ENCODE peak calls at places on chromosomes 7 and 10, in six cellular contexts. One of them, this sample, is unnamed.

GRCh38 chr7:2729893-2730716 is 42.1 kb downstream of the AMZ1 start:
- DNase-seq in astrocyte: peak
- DNase-seq in endothelial cell: no peak
- DNase-seq in HCT116: no peak
- DNase-seq in IMR-90: peak
- DNase-seq in cardiac fibroblast: no peak
- DNase-seq in this sample: no peak

GRCh38 chr7:11713352-11713751 is 118.6 kb downstream of the THSD7A start:
- DNase-seq in astrocyte: no peak
- DNase-seq in endothelial cell: no peak
- DNase-seq in HCT116: no peak
- DNase-seq in IMR-90: no peak
- DNase-seq in cardiac fibroblast: no peak
- DNase-seq in this sample: no peak

GRCh38 chr7:42315096-42315495 is 78.1 kb upstream of the GLI3 start:
- DNase-seq in astrocyte: no peak
- DNase-seq in endothelial cell: no peak
- DNase-seq in HCT116: no peak
- DNase-seq in IMR-90: no peak
- DNase-seq in cardiac fibroblast: peak
- DNase-seq in this sample: no peak

GRCh38 chr10:49781247-49781646 is 19.1 kb upstream of the OGDHL start:
- DNase-seq in astrocyte: no peak
- DNase-seq in endothelial cell: no peak
- DNase-seq in HCT116: no peak
- DNase-seq in IMR-90: peak
- DNase-seq in cardiac fibroblast: peak
- DNase-seq in this sample: no peak

GRCh38 chr10:68560916-68561691 is 967 bp downstream of the TET1 start:
- DNase-seq in astrocyte: no peak
- DNase-seq in endothelial cell: peak
- DNase-seq in HCT116: no peak
- DNase-seq in IMR-90: peak
- DNase-seq in cardiac fibroblast: peak
- DNase-seq in this sample: no peak

GRCh38 chr7:88306590-88307048 is at the start of gene STEAP4:
- DNase-seq in astrocyte: peak
- DNase-seq in endothelial cell: peak
- DNase-seq in HCT116: peak
- DNase-seq in IMR-90: peak
- DNase-seq in cardiac fibroblast: peak
- DNase-seq in this sample: no peak

GRCh38 chr10:56116684-56117083 is 244.4 kb downstream of the ZWINT start:
- DNase-seq in astrocyte: no peak
- DNase-seq in endothelial cell: no peak
- DNase-seq in HCT116: no peak
- DNase-seq in IMR-90: no peak
- DNase-seq in cardiac fibroblast: no peak
- DNase-seq in this sample: no peak

GRCh38 chr10:27819781-27820531 is 74.3 kb upstream of the MKX start:
- DNase-seq in astrocyte: peak
- DNase-seq in endothelial cell: no peak
- DNase-seq in HCT116: no peak
- DNase-seq in IMR-90: peak
- DNase-seq in cardiac fibroblast: peak
- DNase-seq in this sample: peak

GRCh38 chr10:7666253-7667023 is at the start of gene ITIH5:
- DNase-seq in astrocyte: no peak
- DNase-seq in endothelial cell: peak
- DNase-seq in HCT116: no peak
- DNase-seq in IMR-90: no peak
- DNase-seq in cardiac fibroblast: no peak
- DNase-seq in this sample: no peak

GRCh38 chr7:46165281-46165680 is 244.2 kb upstream of the IGFBP3 start:
- DNase-seq in astrocyte: peak
- DNase-seq in endothelial cell: no peak
- DNase-seq in HCT116: no peak
- DNase-seq in IMR-90: peak
- DNase-seq in cardiac fibroblast: peak
- DNase-seq in this sample: peak

GRCh38 chr10:3805227-3805790 is 20.3 kb upstream of the KLF6 start:
- DNase-seq in astrocyte: peak
- DNase-seq in endothelial cell: no peak
- DNase-seq in HCT116: peak
- DNase-seq in IMR-90: peak
- DNase-seq in cardiac fibroblast: peak
- DNase-seq in this sample: no peak

GRCh38 chr10:97825020-97825739 is 24.5 kb upstream of the GOLGA7B start:
- DNase-seq in astrocyte: no peak
- DNase-seq in endothelial cell: no peak
- DNase-seq in HCT116: no peak
- DNase-seq in IMR-90: no peak
- DNase-seq in cardiac fibroblast: no peak
- DNase-seq in this sample: no peak

GRCh38 chr10:97820305-97820704 is 29.3 kb upstream of the GOLGA7B start:
- DNase-seq in astrocyte: no peak
- DNase-seq in endothelial cell: no peak
- DNase-seq in HCT116: no peak
- DNase-seq in IMR-90: no peak
- DNase-seq in cardiac fibroblast: no peak
- DNase-seq in this sample: no peak

GRCh38 chr10:97823734-97824133 is 25.9 kb upstream of the GOLGA7B start:
- DNase-seq in astrocyte: no peak
- DNase-seq in endothelial cell: no peak
- DNase-seq in HCT116: no peak
- DNase-seq in IMR-90: no peak
- DNase-seq in cardiac fibroblast: no peak
- DNase-seq in this sample: no peak

GRCh38 chr10:97821308-97822038 is 28.2 kb upstream of the GOLGA7B start:
- DNase-seq in astrocyte: no peak
- DNase-seq in endothelial cell: no peak
- DNase-seq in HCT116: no peak
- DNase-seq in IMR-90: no peak
- DNase-seq in cardiac fibroblast: no peak
- DNase-seq in this sample: no peak

DNA sequence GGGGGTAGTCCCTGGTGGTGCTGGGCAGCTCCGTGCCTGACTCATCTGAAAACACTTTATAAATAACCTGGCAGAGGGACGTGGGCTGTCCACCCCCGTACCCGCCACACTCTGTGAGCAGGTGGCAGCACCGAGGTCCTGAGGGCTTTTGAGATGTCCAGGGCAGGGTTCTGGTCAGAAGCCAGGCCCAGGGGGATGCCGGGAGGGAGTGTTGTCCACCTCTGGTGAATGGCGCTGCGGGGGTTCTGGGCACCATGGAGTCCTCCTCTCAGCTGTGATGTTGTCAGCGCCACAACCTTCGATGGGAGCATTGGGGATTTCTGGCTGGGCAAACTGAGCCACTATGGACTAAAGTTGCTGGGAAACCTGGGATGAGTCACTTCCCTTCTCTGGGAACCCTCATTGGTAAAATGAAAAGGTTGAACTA is 27.4 kb upstream of the GOLGA7B start:
- DNase-seq in astrocyte: no peak
- DNase-seq in endothelial cell: no peak
- DNase-seq in HCT116: no peak
- DNase-seq in IMR-90: no peak
- DNase-seq in cardiac fibroblast: no peak
- DNase-seq in this sample: peak
- TF ChIP-seq CTCF in astrocyte: no peak
- TF ChIP-seq CTCF in endothelial cell: no peak
- TF ChIP-seq CTCF in HCT116: no peak
- TF ChIP-seq CTCF in IMR-90: no peak
- TF ChIP-seq CTCF in cardiac fibroblast: no peak
- TF ChIP-seq CTCF in this sample: no peak

GRCh38 chr10:77590344-77591237 is 47.0 kb downstream of the KCNMA1 start:
- DNase-seq in astrocyte: no peak
- DNase-seq in endothelial cell: no peak
- DNase-seq in HCT116: no peak
- DNase-seq in IMR-90: no peak
- DNase-seq in cardiac fibroblast: no peak
- DNase-seq in this sample: no peak

GRCh38 chr10:77583527-77583926 is 54.1 kb downstream of the KCNMA1 start:
- DNase-seq in astrocyte: no peak
- DNase-seq in endothelial cell: no peak
- DNase-seq in HCT116: no peak
- DNase-seq in IMR-90: no peak
- DNase-seq in cardiac fibroblast: no peak
- DNase-seq in this sample: no peak

GRCh38 chr10:77588886-77589285 is 48.7 kb downstream of the KCNMA1 start:
- DNase-seq in astrocyte: no peak
- DNase-seq in endothelial cell: no peak
- DNase-seq in HCT116: no peak
- DNase-seq in IMR-90: no peak
- DNase-seq in cardiac fibroblast: no peak
- DNase-seq in this sample: no peak

GRCh38 chr10:77587424-77587806 is 50.2 kb downstream of the KCNMA1 start:
- DNase-seq in astrocyte: no peak
- DNase-seq in endothelial cell: no peak
- DNase-seq in HCT116: no peak
- DNase-seq in IMR-90: no peak
- DNase-seq in cardiac fibroblast: no peak
- DNase-seq in this sample: no peak

DNA sequence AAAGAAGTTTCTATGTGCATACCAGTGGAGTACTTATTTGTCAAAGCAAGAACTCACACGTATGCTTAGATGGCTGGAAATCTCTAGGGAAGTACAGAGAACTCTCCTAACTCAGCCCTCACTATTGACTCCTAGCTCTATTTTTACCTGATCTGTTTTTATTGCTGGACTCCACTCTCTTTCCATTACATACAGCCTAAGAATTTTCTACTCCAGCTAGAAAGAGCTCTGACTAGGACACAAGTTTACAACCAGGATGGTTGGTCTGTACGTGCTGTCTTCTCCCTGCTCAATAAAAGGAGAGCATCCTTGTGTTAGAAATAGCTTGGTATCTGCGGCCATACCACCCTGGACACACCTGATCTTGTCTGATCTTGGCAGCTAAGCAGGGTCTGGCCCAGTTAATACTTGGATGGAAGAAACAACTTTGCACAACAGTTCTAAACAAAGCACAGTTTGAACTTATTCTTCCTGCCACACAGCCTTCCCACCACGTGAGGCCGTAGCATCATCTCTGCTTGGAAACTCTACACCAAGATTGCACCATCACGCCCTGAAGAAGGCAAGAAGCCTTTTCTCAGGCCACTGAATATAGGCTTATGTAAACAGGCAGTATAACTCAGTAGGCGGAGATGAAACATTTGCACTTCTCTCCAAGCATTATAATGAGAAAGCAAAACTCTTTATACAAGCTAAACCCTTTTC is 50.7 kb downstream of the KCNMA1 start:
- DNase-seq in astrocyte: peak
- DNase-seq in endothelial cell: no peak
- DNase-seq in HCT116: no peak
- DNase-seq in IMR-90: peak
- DNase-seq in cardiac fibroblast: peak
- DNase-seq in this sample: no peak
- TF ChIP-seq CTCF in astrocyte: no peak
- TF ChIP-seq CTCF in endothelial cell: no peak
- TF ChIP-seq CTCF in HCT116: no peak
- TF ChIP-seq CTCF in IMR-90: peak
- TF ChIP-seq CTCF in cardiac fibroblast: peak
- TF ChIP-seq CTCF in this sample: no peak

DNA sequence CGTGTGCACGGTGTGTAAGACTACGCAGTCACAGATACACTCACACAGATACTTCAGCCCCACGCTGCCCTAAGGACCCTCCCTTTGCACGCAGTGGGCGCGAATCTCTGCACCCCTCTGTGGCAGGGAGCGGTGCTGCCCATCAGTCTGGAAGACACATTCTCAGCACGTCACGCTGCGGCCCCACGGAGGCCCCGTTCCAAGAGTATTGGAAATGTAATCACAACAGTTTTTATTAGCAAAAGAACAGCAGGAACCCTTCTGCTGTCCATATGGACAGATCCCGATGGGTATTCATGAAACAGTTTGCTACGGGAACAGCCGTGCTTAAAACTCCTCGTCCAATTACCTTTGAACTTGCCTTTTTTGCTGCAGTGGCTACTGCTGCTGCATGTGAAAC is 131.0 kb downstream of the RPS24 start:
- DNase-seq in astrocyte: no peak
- DNase-seq in endothelial cell: no peak
- DNase-seq in HCT116: no peak
- DNase-seq in IMR-90: no peak
- DNase-seq in cardiac fibroblast: no peak
- DNase-seq in this sample: no peak
- TF ChIP-seq CTCF in astrocyte: no peak
- TF ChIP-seq CTCF in endothelial cell: no peak
- TF ChIP-seq CTCF in HCT116: no peak
- TF ChIP-seq CTCF in IMR-90: no peak
- TF ChIP-seq CTCF in cardiac fibroblast: no peak
- TF ChIP-seq CTCF in this sample: no peak

DNA sequence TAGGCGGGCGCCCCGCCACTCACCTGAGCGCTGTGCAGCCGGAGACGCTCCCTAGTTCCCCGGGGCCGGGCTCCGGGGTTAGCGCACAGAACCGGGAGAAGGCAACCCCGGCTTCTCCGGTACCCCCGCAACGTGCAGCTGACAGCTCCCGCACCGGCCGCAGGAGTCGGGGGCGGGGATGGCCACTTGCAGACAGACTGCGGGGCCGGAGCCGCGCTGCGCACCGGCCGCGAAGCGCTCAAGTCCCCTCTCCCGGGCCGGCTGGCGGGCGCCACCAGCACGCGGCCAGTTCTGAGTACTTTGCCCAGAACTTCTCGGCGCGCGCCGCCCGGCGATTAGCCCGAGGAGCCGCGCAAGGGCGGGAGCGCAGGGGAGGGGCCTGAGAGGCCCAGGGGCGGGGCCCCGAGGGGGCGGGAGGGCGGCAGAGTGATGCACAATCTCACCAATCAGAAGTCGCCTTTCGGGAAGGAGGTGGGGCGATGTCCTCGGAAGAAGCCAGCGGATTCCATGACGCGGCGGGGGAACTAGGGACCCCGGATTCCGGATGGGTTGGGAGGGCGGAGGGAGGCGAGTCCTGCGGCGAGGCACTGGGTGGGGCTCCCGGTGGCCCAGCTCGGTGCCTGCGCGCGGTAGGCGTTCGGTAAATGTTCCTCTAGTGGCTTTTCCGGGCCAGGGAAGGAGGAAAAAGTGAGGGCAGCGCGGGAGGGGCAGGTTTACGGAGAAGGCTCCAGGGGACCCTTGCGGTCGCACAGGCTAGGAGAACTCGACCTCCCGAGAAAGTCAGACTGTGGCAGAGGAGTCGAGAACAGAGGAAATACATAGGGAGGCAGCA is at the start of gene OSBPL3:
- DNase-seq in astrocyte: peak
- DNase-seq in endothelial cell: peak
- DNase-seq in HCT116: peak
- DNase-seq in IMR-90: peak
- DNase-seq in cardiac fibroblast: peak
- DNase-seq in this sample: no peak
- TF ChIP-seq CTCF in astrocyte: no peak
- TF ChIP-seq CTCF in endothelial cell: no peak
- TF ChIP-seq CTCF in HCT116: no peak
- TF ChIP-seq CTCF in IMR-90: peak
- TF ChIP-seq CTCF in cardiac fibroblast: peak
- TF ChIP-seq CTCF in this sample: no peak

This sample was measured in kidney epithelial cell.